ENCODE peak calls at places on chromosomes 5 and 9, in five cellular contexts. Y, N, T, F and Z are unnamed samples. For H3K27me3, the result is how much of the 10 kb centered on the place peaks cover.

GRCh38 chr9:2320126-2320525 is 301.5 kb upstream of the VLDLR start:
- ATAC-seq in Y (no peak), N (no peak), T (no peak), F (no peak), Z (no peak)

GRCh38 chr5:96177303-96177869 is 215.7 kb upstream of the ELL2 start:
- ATAC-seq in Y (peak), N (peak), T (no peak), F (peak), Z (no peak)

GRCh38 chr9:15086096-15087030 is 176.1 kb upstream of the FREM1 start:
- ATAC-seq in Y (no peak), N (no peak), T (no peak), F (no peak), Z (no peak)

GRCh38 chr5:20972419-20972925 is 984.5 kb upstream of the CDH18 start:
- ATAC-seq in Y (peak), N (peak), T (peak), F (peak), Z (peak)

GRCh38 chr9:109117856-109118801 is 1.6 kb downstream of the TMEM245 start:
- ATAC-seq in Y (peak), N (peak), T (peak), F (no peak), Z (no peak)

GRCh38 chr9:87270241-87271234 is 227.1 kb upstream of the DAPK1 start:
- ATAC-seq in Y (no peak), N (peak), T (no peak), F (no peak), Z (no peak)

GRCh38 chr9:129253820-129254381 is 75.8 kb upstream of the IER5L start:
- ATAC-seq in Y (no peak), N (no peak), T (peak), F (peak), Z (no peak)

GRCh38 chr5:177509991-177510566 is 453 bp upstream of the DOK3 start:
- ATAC-seq in Y (no peak), N (peak), T (peak), F (peak), Z (no peak)

GRCh38 chr5:29005386-29005785 is 1967.0 kb upstream of the CDH9 start:
- ATAC-seq in Y (peak), N (peak), T (peak), F (no peak), Z (no peak)

GRCh38 chr9:125460883-125461475 is 199.4 kb downstream of the GAPVD1 start:
- ATAC-seq in Y (no peak), N (no peak), T (no peak), F (peak), Z (peak)

GRCh38 chr5:1480217-1480616 is 35.0 kb upstream of the SLC6A3 start:
- ATAC-seq in Y (peak), N (peak), T (peak), F (peak), Z (peak)

GRCh38 chr5:9514968-9515367 is 30.9 kb downstream of the SEMA5A start:
- ATAC-seq in Y (no peak), N (no peak), T (no peak), F (no peak), Z (no peak)

GRCh38 chr9:27599102-27599501 is 25.8 kb upstream of the C9orf72 start:
- ATAC-seq in Y (no peak), N (no peak), T (no peak), F (peak), Z (no peak)

GRCh38 chr9:132002827-132003704 is 76.6 kb downstream of the MED27 start:
- ATAC-seq in Y (no peak), N (peak), T (no peak), F (no peak), Z (no peak)

GRCh38 chr5:154756203-154756870 is 1.2 kb downstream of the LARP1 start:
- ATAC-seq in Y (peak), N (peak), T (peak), F (peak), Z (no peak)

GRCh38 chr5:141558150-141558549 is 60.6 kb downstream of the DIAPH1 start:
- ATAC-seq in Y (no peak), N (peak), T (no peak), F (no peak), Z (no peak)

GRCh38 chr5:141560141-141560540 is 58.7 kb downstream of the DIAPH1 start:
- ATAC-seq in Y (no peak), N (no peak), T (no peak), F (no peak), Z (no peak)

GRCh38 chr5:141560725-141561483 is 57.9 kb downstream of the DIAPH1 start:
- ATAC-seq in Y (no peak), N (no peak), T (peak), F (peak), Z (peak)

GRCh38 chr5:141559481-141559880 is 59.3 kb downstream of the DIAPH1 start:
- ATAC-seq in Y (no peak), N (no peak), T (no peak), F (no peak), Z (no peak)

GRCh38 chr5:141557681-141558136 is 61.1 kb downstream of the DIAPH1 start:
- ATAC-seq in Y (peak), N (peak), T (peak), F (peak), Z (peak)
- TF ChIP-seq EP300 in Y (no peak), N (no peak), T (no peak), F (no peak), Z (no peak)

GRCh38 chr9:127813739-127814226 is 11.1 kb downstream of the FPGS start:
- ATAC-seq in Y (peak), N (no peak), T (no peak), F (no peak), Z (no peak)
- TF ChIP-seq CTCF in Y (no peak), N (no peak), T (no peak), F (no peak), Z (no peak)

DNA sequence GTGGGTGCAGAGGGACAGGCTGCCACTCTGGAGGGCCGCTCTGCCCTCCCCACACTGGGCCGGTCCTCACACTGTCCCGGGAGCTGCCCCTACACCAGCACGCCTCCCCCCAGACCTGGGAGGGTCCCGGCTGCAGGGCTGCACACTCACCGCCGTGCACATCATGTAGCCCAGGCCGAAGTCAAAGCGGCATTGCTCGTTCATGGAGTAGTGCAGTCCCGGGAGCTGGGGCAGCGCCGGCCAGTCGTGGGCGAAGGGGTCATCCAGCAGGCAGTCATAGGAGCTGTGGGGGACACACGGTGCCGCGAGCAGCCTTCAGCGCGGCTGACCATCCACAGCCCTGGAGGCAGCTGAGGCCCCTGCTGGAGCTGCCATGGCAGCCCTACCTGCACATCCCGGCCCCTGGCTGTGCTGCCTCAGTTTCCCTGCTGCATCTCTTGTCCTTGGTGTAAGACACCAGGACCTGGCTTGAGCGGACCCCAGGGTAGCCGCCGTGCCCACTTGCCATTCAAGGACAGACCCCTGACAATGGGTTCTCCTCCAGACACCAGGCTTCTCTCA is 93.2 kb downstream of the ZNF354C start:
- ATAC-seq in Y (no peak), N (no peak), T (no peak), F (no peak), Z (peak)
- H3K27me3 ChIP-seq in Y (under half), N (under half), T (under half), F (under half), Z (under half)

GRCh38 chr5:124660229-124661093 is 86.0 kb downstream of the ZNF608 start:
- ATAC-seq in Y (no peak), N (no peak), T (no peak), F (no peak), Z (no peak)

GRCh38 chr5:124664287-124664686 is 82.2 kb downstream of the ZNF608 start:
- ATAC-seq in Y (no peak), N (no peak), T (no peak), F (no peak), Z (no peak)

GRCh38 chr5:124663101-124663506 is 83.3 kb downstream of the ZNF608 start:
- ATAC-seq in Y (peak), N (no peak), T (peak), F (no peak), Z (no peak)

GRCh38 chr5:124661317-124662141 is 84.9 kb downstream of the ZNF608 start:
- ATAC-seq in Y (peak), N (peak), T (peak), F (peak), Z (peak)

DNA sequence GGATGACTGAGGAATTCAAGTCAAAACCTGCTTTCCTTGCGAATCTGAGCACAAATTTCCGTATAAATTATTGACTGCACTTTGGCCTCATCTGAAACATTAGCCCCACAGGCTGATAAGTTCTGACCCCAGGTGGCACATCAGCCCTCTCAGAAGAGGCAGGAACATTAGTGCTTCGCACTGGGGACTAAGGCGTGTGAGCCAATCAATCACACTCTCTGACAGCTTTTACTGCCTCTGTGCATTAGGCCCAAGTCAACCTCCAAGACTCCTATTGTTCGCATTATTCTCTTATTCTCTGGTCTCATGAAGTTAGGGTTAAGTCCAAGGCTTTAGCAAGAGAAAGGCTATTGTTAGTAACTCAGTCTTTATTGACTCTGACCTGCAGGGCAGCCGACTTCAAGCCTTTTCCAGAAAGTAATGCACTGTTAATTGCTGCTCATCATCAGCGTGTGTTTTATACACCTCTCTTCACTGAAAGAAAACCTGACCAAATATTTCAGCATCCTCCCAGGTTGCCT is 84.1 kb downstream of the ZNF608 start:
- ATAC-seq in Y (peak), N (peak), T (peak), F (no peak), Z (no peak)
- TF ChIP-seq EP300 in Y (no peak), N (no peak), T (no peak), F (no peak), Z (no peak)

GRCh38 chr5:77064040-77064439 is 23.0 kb downstream of the ZBED3 start:
- ATAC-seq in Y (no peak), N (no peak), T (no peak), F (no peak), Z (no peak)
- TF ChIP-seq CTCF in Y (no peak), N (peak), T (peak), F (no peak), Z (no peak)